ENCODE peak calls at places on chromosome 11, in five cellular contexts. One of them, this sample, is unnamed.

GRCh38 chr11:76233936-76234703 is 27.8 kb upstream of the WNT11 start:
- DNase-seq in choroid plexus epithelial cell: peak; percentile 41
- DNase-seq in foreskin fibroblast: peak; percentile 18
- DNase-seq in mucosa of descending colon: peak; percentile 42
- DNase-seq in tibial nerve: peak; percentile 62
- DNase-seq in this sample: peak; percentile 46

GRCh38 chr11:71179877-71180276 is 72.5 kb downstream of the SHANK2 start:
- DNase-seq in choroid plexus epithelial cell: no peak
- DNase-seq in foreskin fibroblast: no peak
- DNase-seq in mucosa of descending colon: peak; percentile 39
- DNase-seq in tibial nerve: no peak
- DNase-seq in this sample: no peak

GRCh38 chr11:68302256-68303054 is 9.9 kb upstream of the LRP5 start:
- DNase-seq in choroid plexus epithelial cell: peak; percentile 32
- DNase-seq in foreskin fibroblast: no peak
- DNase-seq in mucosa of descending colon: peak; percentile 80
- DNase-seq in tibial nerve: no peak
- DNase-seq in this sample: no peak

GRCh38 chr11:40290031-40290650 is 1169.3 kb downstream of the LRRC4C start:
- DNase-seq in choroid plexus epithelial cell: no peak
- DNase-seq in foreskin fibroblast: no peak
- DNase-seq in mucosa of descending colon: no peak
- DNase-seq in tibial nerve: no peak
- DNase-seq in this sample: no peak

GRCh38 chr11:11179239-11179638 is 173.8 kb downstream of the CSNK2A3 start:
- DNase-seq in choroid plexus epithelial cell: peak; percentile 80
- DNase-seq in foreskin fibroblast: peak; percentile 67
- DNase-seq in mucosa of descending colon: peak; percentile 4
- DNase-seq in tibial nerve: no peak
- DNase-seq in this sample: peak; percentile 48

GRCh38 chr11:13210424-13210823 is 67.2 kb upstream of the BMAL1 start:
- DNase-seq in choroid plexus epithelial cell: peak; percentile 86
- DNase-seq in foreskin fibroblast: peak; percentile 72
- DNase-seq in mucosa of descending colon: peak; percentile 84
- DNase-seq in tibial nerve: peak; percentile 71
- DNase-seq in this sample: peak; percentile 90

GRCh38 chr11:117519590-117519989 is 191.9 kb downstream of the CEP164 start:
- DNase-seq in choroid plexus epithelial cell: no peak
- DNase-seq in foreskin fibroblast: no peak
- DNase-seq in mucosa of descending colon: no peak
- DNase-seq in tibial nerve: no peak
- DNase-seq in this sample: no peak

GRCh38 chr11:35165416-35166368 is 26.7 kb downstream of the CD44 start:
- DNase-seq in choroid plexus epithelial cell: peak; percentile 93
- DNase-seq in foreskin fibroblast: peak; percentile 78
- DNase-seq in mucosa of descending colon: peak; percentile 71
- DNase-seq in tibial nerve: peak; percentile 40
- DNase-seq in this sample: peak; percentile 84

GRCh38 chr11:65817815-65818680 is 15.7 kb upstream of the SNX32 start:
- DNase-seq in choroid plexus epithelial cell: peak; percentile 90
- DNase-seq in foreskin fibroblast: peak; percentile 71
- DNase-seq in mucosa of descending colon: peak; percentile 99
- DNase-seq in tibial nerve: peak; percentile 96
- DNase-seq in this sample: peak; percentile 88

GRCh38 chr11:68142028-68142412 is 20.8 kb upstream of the CHKA start:
- DNase-seq in choroid plexus epithelial cell: no peak
- DNase-seq in foreskin fibroblast: no peak
- DNase-seq in mucosa of descending colon: peak; percentile 22
- DNase-seq in tibial nerve: no peak
- DNase-seq in this sample: no peak

GRCh38 chr11:690738-691633 is 4.0 kb downstream of the DEAF1 start:
- DNase-seq in choroid plexus epithelial cell: no peak
- DNase-seq in foreskin fibroblast: no peak
- DNase-seq in mucosa of descending colon: peak; percentile 72
- DNase-seq in tibial nerve: no peak
- DNase-seq in this sample: peak; percentile 37

GRCh38 chr11:96023311-96023710 is 99.4 kb upstream of the MTMR2 start:
- DNase-seq in choroid plexus epithelial cell: no peak
- DNase-seq in foreskin fibroblast: no peak
- DNase-seq in mucosa of descending colon: no peak
- DNase-seq in tibial nerve: no peak
- DNase-seq in this sample: no peak

GRCh38 chr11:7548659-7549283 is 35.0 kb downstream of the PPFIBP2 start:
- DNase-seq in choroid plexus epithelial cell: no peak
- DNase-seq in foreskin fibroblast: no peak
- DNase-seq in mucosa of descending colon: peak; percentile 78
- DNase-seq in tibial nerve: no peak
- DNase-seq in this sample: no peak

GRCh38 chr11:57459112-57460016 is 964 bp upstream of the RTN4RL2 start:
- DNase-seq in choroid plexus epithelial cell: no peak
- DNase-seq in foreskin fibroblast: no peak
- DNase-seq in mucosa of descending colon: no peak
- DNase-seq in tibial nerve: no peak
- DNase-seq in this sample: no peak

GRCh38 chr11:117829369-117829725 is 4.8 kb upstream of the FXYD2 start:
- DNase-seq in choroid plexus epithelial cell: no peak
- DNase-seq in foreskin fibroblast: no peak
- DNase-seq in mucosa of descending colon: peak; percentile 3
- DNase-seq in tibial nerve: no peak
- DNase-seq in this sample: no peak

GRCh38 chr11:59141673-59142460 is 789 bp upstream of the FAM111A start:
- DNase-seq in choroid plexus epithelial cell: peak; percentile 41
- DNase-seq in foreskin fibroblast: no peak
- DNase-seq in mucosa of descending colon: no peak
- DNase-seq in tibial nerve: no peak
- DNase-seq in this sample: peak; percentile 13

GRCh38 chr11:132987936-132988335 is 544.4 kb downstream of the OPCML start:
- DNase-seq in choroid plexus epithelial cell: no peak
- DNase-seq in foreskin fibroblast: no peak
- DNase-seq in mucosa of descending colon: no peak
- DNase-seq in tibial nerve: no peak
- DNase-seq in this sample: no peak

GRCh38 chr11:132988381-132988780 is 543.9 kb downstream of the OPCML start:
- DNase-seq in choroid plexus epithelial cell: no peak
- DNase-seq in foreskin fibroblast: no peak
- DNase-seq in mucosa of descending colon: no peak
- DNase-seq in tibial nerve: no peak
- DNase-seq in this sample: no peak

GRCh38 chr11:132997396-132997795 is 534.9 kb downstream of the OPCML start:
- DNase-seq in choroid plexus epithelial cell: no peak
- DNase-seq in foreskin fibroblast: no peak
- DNase-seq in mucosa of descending colon: no peak
- DNase-seq in tibial nerve: no peak
- DNase-seq in this sample: no peak

GRCh38 chr11:132994038-132994502 is 538.2 kb downstream of the OPCML start:
- DNase-seq in choroid plexus epithelial cell: no peak
- DNase-seq in foreskin fibroblast: no peak
- DNase-seq in mucosa of descending colon: no peak
- DNase-seq in tibial nerve: no peak
- DNase-seq in this sample: no peak

DNA sequence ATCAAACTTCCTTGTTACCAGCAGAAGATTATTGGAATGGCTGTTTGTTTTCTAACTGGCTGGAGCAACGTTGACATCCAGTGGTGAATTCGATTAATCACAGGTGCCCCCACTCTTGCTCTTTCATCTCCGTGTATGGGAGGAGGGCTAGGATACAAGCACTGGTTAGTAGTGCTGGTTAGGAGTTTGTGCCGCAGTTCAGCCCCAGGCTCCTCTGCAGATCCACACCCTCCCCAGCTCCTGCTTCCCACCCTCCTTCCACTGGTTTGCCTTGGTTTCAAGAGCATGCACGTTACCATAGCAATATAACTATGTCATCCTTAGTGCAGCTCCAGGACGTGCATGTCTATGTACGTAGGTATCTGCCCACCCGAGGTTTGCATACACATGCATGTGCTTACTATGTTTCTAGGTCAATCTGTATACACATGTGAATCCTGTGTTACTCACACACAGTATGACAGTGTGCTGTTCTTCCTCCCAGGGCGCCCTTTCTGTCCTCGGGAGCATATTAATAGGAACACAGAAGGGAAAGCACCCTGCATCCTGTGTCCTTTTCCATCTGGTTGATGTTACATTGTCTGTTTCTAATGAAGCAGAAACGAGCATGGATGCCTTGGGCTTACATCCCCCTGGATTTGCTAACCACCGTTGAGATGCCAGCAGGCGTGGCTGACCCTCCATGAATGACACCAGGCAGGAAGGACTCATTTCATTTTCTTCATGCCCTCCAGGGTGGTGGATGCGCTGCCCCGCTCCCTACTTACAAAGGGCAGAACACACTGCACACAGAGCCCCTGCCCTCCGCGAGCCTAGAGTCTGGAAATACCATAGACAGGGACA is 539.2 kb downstream of the OPCML start:
- DNase-seq in choroid plexus epithelial cell: peak; percentile 23
- DNase-seq in foreskin fibroblast: no peak
- DNase-seq in mucosa of descending colon: no peak
- DNase-seq in tibial nerve: no peak
- DNase-seq in this sample: no peak
- TF ChIP-seq CTCF in choroid plexus epithelial cell: peak; percentile 49
- TF ChIP-seq CTCF in foreskin fibroblast: peak; percentile 25
- TF ChIP-seq CTCF in mucosa of descending colon: no peak
- TF ChIP-seq CTCF in tibial nerve: no peak
- TF ChIP-seq CTCF in this sample: no peak

DNA sequence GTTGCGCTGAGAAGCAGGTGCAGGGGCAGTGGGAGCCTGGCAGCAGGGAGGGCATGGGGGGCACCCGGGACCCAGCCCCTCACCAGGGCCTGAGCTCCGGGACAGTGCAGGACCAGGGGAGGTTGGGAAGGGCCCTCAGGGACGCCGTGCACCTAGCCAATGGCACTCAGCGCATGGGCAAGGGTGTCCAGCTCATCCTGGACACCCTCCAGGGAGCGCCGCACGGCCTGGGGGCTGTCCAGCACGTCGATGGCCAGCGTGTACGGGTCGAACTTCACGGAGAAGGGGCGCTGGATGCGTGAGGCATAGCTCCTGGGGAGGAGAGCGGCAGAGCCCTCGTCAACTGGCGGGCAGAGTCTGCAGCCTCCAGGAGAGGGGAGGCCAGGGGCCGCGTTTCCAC is 3.1 kb upstream of the INS start:
- DNase-seq in choroid plexus epithelial cell: no peak
- DNase-seq in foreskin fibroblast: no peak
- DNase-seq in mucosa of descending colon: no peak
- DNase-seq in tibial nerve: no peak
- DNase-seq in this sample: no peak
- H3K4me3 ChIP-seq in choroid plexus epithelial cell: no peak overlapping the region
- H3K4me3 ChIP-seq in foreskin fibroblast: no peak overlapping the region
- H3K4me3 ChIP-seq in mucosa of descending colon: no peak overlapping the region
- H3K4me3 ChIP-seq in tibial nerve: no peak overlapping the region
- H3K4me3 ChIP-seq in this sample: no peak overlapping the region

GRCh38 chr11:84847842-84848241 is 779.3 kb downstream of the DLG2 start:
- DNase-seq in choroid plexus epithelial cell: no peak
- DNase-seq in foreskin fibroblast: no peak
- DNase-seq in mucosa of descending colon: no peak
- DNase-seq in tibial nerve: no peak
- DNase-seq in this sample: no peak
- TF ChIP-seq CTCF in choroid plexus epithelial cell: no peak
- TF ChIP-seq CTCF in foreskin fibroblast: no peak
- TF ChIP-seq CTCF in mucosa of descending colon: no peak
- TF ChIP-seq CTCF in tibial nerve: no peak
- TF ChIP-seq CTCF in this sample: no peak

DNA sequence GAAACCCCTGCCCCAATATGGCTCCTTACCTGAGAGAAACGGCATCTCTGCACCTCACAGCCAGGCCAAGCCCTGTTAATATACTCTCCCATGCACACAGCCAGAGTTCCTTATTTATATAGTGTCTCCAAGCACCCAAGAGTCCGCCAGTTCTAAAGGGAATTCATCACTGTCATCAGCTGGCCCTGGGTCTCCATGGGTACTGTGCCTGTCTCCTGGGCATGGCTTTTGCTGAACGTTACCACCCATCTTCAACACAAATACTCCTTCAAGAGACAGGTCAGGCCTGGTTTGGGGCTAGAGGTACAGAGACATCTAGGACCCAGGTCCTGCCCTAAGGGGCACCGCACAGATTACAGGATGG is 1.6 kb upstream of the ATG16L2 start:
- DNase-seq in choroid plexus epithelial cell: no peak
- DNase-seq in foreskin fibroblast: no peak
- DNase-seq in mucosa of descending colon: no peak
- DNase-seq in tibial nerve: no peak
- DNase-seq in this sample: no peak
- H3K4me3 ChIP-seq in choroid plexus epithelial cell: peak overlapping the region; percentile 93
- H3K4me3 ChIP-seq in foreskin fibroblast: peak overlapping the region; percentile 94
- H3K4me3 ChIP-seq in mucosa of descending colon: no peak overlapping the region
- H3K4me3 ChIP-seq in tibial nerve: peak overlapping the region; percentile 88
- H3K4me3 ChIP-seq in this sample: peak overlapping the region; percentile 85

GRCh38 chr11:44120169-44120568 is 24.7 kb downstream of the EXT2 start:
- DNase-seq in choroid plexus epithelial cell: no peak
- DNase-seq in foreskin fibroblast: no peak
- DNase-seq in mucosa of descending colon: no peak
- DNase-seq in tibial nerve: no peak
- DNase-seq in this sample: no peak
- TF ChIP-seq CTCF in choroid plexus epithelial cell: peak; percentile 60
- TF ChIP-seq CTCF in foreskin fibroblast: peak; percentile 13
- TF ChIP-seq CTCF in mucosa of descending colon: no peak
- TF ChIP-seq CTCF in tibial nerve: no peak
- TF ChIP-seq CTCF in this sample: peak; percentile 41

GRCh38 chr11:4766420-4767043 is 3.2 kb downstream of the OR51F1 start:
- DNase-seq in choroid plexus epithelial cell: no peak
- DNase-seq in foreskin fibroblast: no peak
- DNase-seq in mucosa of descending colon: no peak
- DNase-seq in tibial nerve: no peak
- DNase-seq in this sample: no peak

DNA sequence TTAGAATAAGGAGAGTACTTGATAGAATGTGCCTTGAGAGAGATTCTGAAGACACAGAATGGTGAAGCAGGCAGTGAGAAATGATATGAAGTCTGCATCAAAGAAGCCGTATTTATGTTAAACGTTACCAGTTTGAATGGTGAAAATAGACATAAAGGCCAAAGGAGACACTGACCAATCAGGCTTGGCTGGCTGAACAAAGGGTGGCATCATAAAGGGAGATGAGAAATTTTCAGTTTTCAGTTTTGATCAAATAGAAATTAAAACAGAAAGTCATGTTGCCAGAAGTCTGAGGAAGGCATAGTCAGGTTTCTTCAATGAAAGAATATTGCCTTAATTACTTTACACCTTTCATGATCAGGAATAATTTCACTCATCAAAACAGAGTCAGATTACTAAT is 6.6 kb downstream of the OR51F1 start:
- DNase-seq in choroid plexus epithelial cell: no peak
- DNase-seq in foreskin fibroblast: no peak
- DNase-seq in mucosa of descending colon: no peak
- DNase-seq in tibial nerve: no peak
- DNase-seq in this sample: no peak
- H3K4me3 ChIP-seq in choroid plexus epithelial cell: no peak overlapping the region
- H3K4me3 ChIP-seq in foreskin fibroblast: no peak overlapping the region
- H3K4me3 ChIP-seq in mucosa of descending colon: no peak overlapping the region
- H3K4me3 ChIP-seq in tibial nerve: no peak overlapping the region
- H3K4me3 ChIP-seq in this sample: no peak overlapping the region